ENCODE peak calls at places on chromosomes 7 and 10, in five cellular contexts. F is memory B cell; D is gastrocnemius medialis; X is stimulated activated CD4-positive, alpha-beta T cell treated with anti-CD3 and anti-CD28 coated beads, Interleukin-4, amount 100 ng/mL, for 1 hour; K is cardiac muscle cell. T is an unnamed sample.
A peak's percentile ranks its signal among the peaks of the same experiment; 100 is the strongest.

GRCh38 chr10:132988988-132989387 is 46.6 kb upstream of the CFAP46 start:
- DNase-seq in D (no peak), X (no peak), F (no peak), K (no peak), T (no peak)

GRCh38 chr7:65892832-65893231 is 20.0 kb downstream of the VKORC1L1 start:
- DNase-seq in K (peak; percentile 87), D (no peak), F (no peak), X (no peak), T (no peak)

GRCh38 chr7:47266131-47266706 is 315.7 kb downstream of the TNS3 start:
- DNase-seq in K (peak; percentile 83), F (peak; percentile 52), D (peak; percentile 55), X (no peak), T (peak; percentile 41)

GRCh38 chr10:38054361-38054797 is 39.8 kb upstream of the ZNF37A start:
- DNase-seq in K (peak; percentile 89), X (no peak), D (no peak), F (no peak), T (no peak)

GRCh38 chr10:18545626-18546025 is 105.8 kb downstream of the NSUN6 start:
- DNase-seq in D (no peak), X (no peak), K (peak; percentile 47), F (no peak), T (no peak)

GRCh38 chr10:58254644-58255043 is 13.1 kb downstream of the IPMK start:
- DNase-seq in F (no peak), X (no peak), K (no peak), D (no peak), T (no peak)

GRCh38 chr10:76717141-76717540 is 920.5 kb downstream of the KCNMA1 start:
- DNase-seq in X (no peak), K (peak; percentile 74), D (no peak), F (no peak), T (no peak)

GRCh38 chr10:126950401-126951105 is 45.3 kb downstream of the DOCK1 start:
- DNase-seq in F (no peak), K (no peak), X (no peak), D (no peak), T (no peak)

GRCh38 chr10:98374176-98374969 is 40.6 kb downstream of the PYROXD2 start:
- DNase-seq in D (no peak), F (no peak), K (peak; percentile 59), X (no peak), T (no peak)

GRCh38 chr7:77940647-77941046 is 142.1 kb downstream of the PHTF2 start:
- DNase-seq in K (peak; percentile 61), X (no peak), D (no peak), F (no peak), T (no peak)

GRCh38 chr10:96473866-96474265 is 39.9 kb downstream of the TLL2 start:
- DNase-seq in F (no peak), X (no peak), K (no peak), D (no peak), T (no peak)

GRCh38 chr10:43255644-43256431 is 11.0 kb downstream of the RASGEF1A start:
- DNase-seq in D (peak; percentile 5), X (no peak), F (no peak), K (peak; percentile 15), T (no peak)

GRCh38 chr7:135501402-135501801 is 8.5 kb downstream of the CNOT4 start:
- DNase-seq in F (no peak), X (no peak), K (no peak), D (no peak), T (no peak)

GRCh38 chr7:150914196-150914595 is 61.9 kb downstream of the AOC1 start:
- DNase-seq in X (no peak), K (no peak), D (no peak), F (no peak), T (no peak)

GRCh38 chr7:156903232-156903909 is 10.4 kb upstream of the LMBR1 start:
- DNase-seq in K (peak; percentile 53), D (peak; percentile 90), F (no peak), X (no peak), T (no peak)

GRCh38 chr10:114768394-114768786 is 53.2 kb upstream of the FHIP2A start:
- DNase-seq in D (no peak), X (no peak), F (no peak), K (no peak), T (no peak)

GRCh38 chr7:74013539-74014272 is 14.3 kb upstream of the ELN start:
- DNase-seq in X (no peak), D (peak; percentile 46), K (no peak), F (no peak), T (no peak)

GRCh38 chr10:113648478-113648877 is 15.4 kb downstream of the NRAP start:
- DNase-seq in X (no peak), K (no peak), F (no peak), D (peak; percentile 81), T (no peak)

GRCh38 chr7:148044173-148044572 is 546.4 kb upstream of the C7orf33 start:
- DNase-seq in K (no peak), X (no peak), F (no peak), D (no peak), T (no peak)

GRCh38 chr10:110840225-110840922 is 31.4 kb upstream of the PDCD4 start:
- DNase-seq in X (no peak), F (no peak), D (no peak), K (no peak), T (no peak)

GRCh38 chr7:77537595-77538185 is 595 bp downstream of the PTPN12 start:
- DNase-seq in X (peak; percentile 44), K (peak; percentile 39), F (no peak), D (peak; percentile 25), T (peak; percentile 32)

GRCh38 chr7:111380945-111381344 is 181.3 kb downstream of the IMMP2L start:
- DNase-seq in F (no peak), D (no peak), X (no peak), K (no peak), T (no peak)

GRCh38 chr10:119301397-119301796 is 94.0 kb downstream of the GRK5 start:
- DNase-seq in X (peak; percentile 61), F (peak; percentile 31), K (no peak), D (no peak), T (peak; percentile 48)

GRCh38 chr7:87810130-87810529 is 66.0 kb downstream of the SLC25A40 start:
- DNase-seq in D (no peak), K (no peak), F (no peak), X (no peak), T (no peak)

GRCh38 chr7:47327698-47328391 is 254.1 kb downstream of the TNS3 start:
- DNase-seq in K (peak; percentile 90), F (no peak), X (no peak), D (peak; percentile 80), T (no peak)

GRCh38 chr7:121872831-121873764 is at the start of gene PTPRZ1:
- DNase-seq in F (no peak), X (no peak), D (no peak), K (peak; percentile 40), T (no peak)

GRCh38 chr7:138477081-138477578 is 17.1 kb downstream of the TRIM24 start:
- DNase-seq in K (no peak), F (no peak), X (no peak), D (no peak), T (no peak)

GRCh38 chr10:54800677-54801480 is at the start of gene PCDH15:
- DNase-seq in F (no peak), D (no peak), K (peak; percentile 24), X (no peak), T (no peak)

GRCh38 chr10:75165684-75166622 is 44.6 kb upstream of the VDAC2 start:
- DNase-seq in X (no peak), K (peak; percentile 70), F (no peak), D (no peak), T (no peak)

GRCh38 chr10:19498348-19499290 is 317.6 kb upstream of the PLXDC2 start:
- DNase-seq in X (no peak), K (peak; percentile 69), D (peak; percentile 20), F (no peak), T (no peak)

GRCh38 chr7:129923709-129924108 is 29.1 kb downstream of the UBE2H start:
- DNase-seq in K (peak; percentile 71), D (no peak), F (no peak), X (no peak), T (no peak)

GRCh38 chr7:2416659-2417058 is 13.2 kb downstream of the CHST12 start:
- DNase-seq in D (no peak), K (no peak), F (no peak), X (no peak), T (no peak)

GRCh38 chr7:156560075-156560474 is 80.5 kb upstream of the RNF32 start:
- DNase-seq in K (no peak), X (no peak), F (no peak), D (no peak), T (no peak)

GRCh38 chr7:45294559-45294958 is 137.0 kb downstream of the RAMP3 start:
- DNase-seq in K (no peak), D (no peak), F (no peak), X (no peak), T (no peak)

GRCh38 chr7:23544913-23545354 is 13.2 kb upstream of the TRA2A start:
- DNase-seq in D (no peak), X (no peak), F (no peak), K (peak; percentile 35), T (peak; percentile 38)

GRCh38 chr7:25803117-25803887 is 348.7 kb upstream of the NFE2L3 start:
- DNase-seq in X (no peak), F (no peak), D (no peak), K (no peak), T (no peak)